ENCODE peak calls at places on chromosome 18, in five cellular contexts. Z, V, F, E and N are unnamed samples.
A peak's percentile ranks its signal among the peaks of the same experiment; 100 is the strongest.

GRCh38 chr18:22545091-22545795 is 127.5 kb upstream of the CTAGE1 start:
- DNase-seq in Z (no peak), E (no peak), V (no peak), F (no peak), N (no peak)

GRCh38 chr18:23276456-23276855 is 141.2 kb downstream of the CABLES1 start:
- DNase-seq in F (no peak), E (no peak), V (no peak), Z (no peak), N (no peak)

GRCh38 chr18:12361770-12362378 is 15.2 kb downstream of the AFG3L2 start:
- DNase-seq in V (peak; percentile 13), Z (no peak), E (no peak), F (no peak), N (no peak)

GRCh38 chr18:36580266-36580665 is 248.5 kb downstream of the TPGS2 start:
- DNase-seq in F (peak; percentile 60), Z (no peak), V (peak; percentile 62), E (no peak), N (no peak)

GRCh38 chr18:46237891-46238290 is 133.7 kb downstream of the HAUS1 start:
- DNase-seq in V (no peak), F (no peak), E (no peak), Z (no peak), N (no peak)

GRCh38 chr18:49815927-49816326 is 2.6 kb upstream of the ACAA2 start:
- DNase-seq in V (no peak), Z (no peak), F (no peak), E (no peak), N (no peak)

GRCh38 chr18:48367557-48367956 is 41.6 kb downstream of the ZBTB7C start:
- DNase-seq in E (no peak), V (no peak), F (no peak), Z (no peak), N (no peak)

GRCh38 chr18:55982992-55983391 is 395.0 kb upstream of the TCF4 start:
- DNase-seq in F (no peak), V (peak; percentile 6), E (no peak), Z (no peak), N (peak; percentile 62)

GRCh38 chr18:8699948-8700347 is 5.4 kb upstream of the MTCL1 start:
- DNase-seq in V (no peak), E (no peak), F (peak; percentile 9), Z (no peak), N (no peak)

GRCh38 chr18:37445368-37445767 is 120.2 kb downstream of the CELF4 start:
- DNase-seq in V (peak; percentile 17), E (no peak), Z (no peak), F (no peak), N (no peak)

GRCh38 chr18:79463424-79463960 is 67.8 kb downstream of the NFATC1 start:
- DNase-seq in V (no peak), E (no peak), F (no peak), Z (no peak), N (no peak)

GRCh38 chr18:78611869-78612268 is 367.7 kb upstream of the SALL3 start:
- DNase-seq in F (no peak), E (no peak), Z (no peak), V (no peak), N (no peak)

GRCh38 chr18:42915240-42915791 is 200.2 kb downstream of the RIT2 start:
- DNase-seq in F (no peak), E (no peak), V (no peak), Z (no peak), N (no peak)

GRCh38 chr18:52544086-52544485 is 204.1 kb downstream of the DCC start:
- DNase-seq in E (no peak), V (no peak), Z (no peak), F (no peak), N (no peak)

GRCh38 chr18:32696376-32696775 is 76.4 kb downstream of the KLHL14 start:
- DNase-seq in V (no peak), E (no peak), F (no peak), Z (no peak), N (no peak)

GRCh38 chr18:9260388-9261380 is 73.9 kb upstream of the TWSG1 start:
- DNase-seq in F (no peak), E (no peak), V (no peak), Z (no peak), N (no peak)

GRCh38 chr18:76491436-76491800 is 3.6 kb downstream of the ZNF516 start:
- DNase-seq in E (no peak), F (peak; percentile 54), V (no peak), Z (peak; percentile 82), N (peak; percentile 89)

GRCh38 chr18:74652392-74652988 is 54.8 kb downstream of the ZNF407 start:
- DNase-seq in E (no peak), V (peak; percentile 29), F (peak; percentile 75), Z (no peak), N (peak; percentile 62)

GRCh38 chr18:36931116-36931515 is 102.2 kb downstream of the KIAA1328 start:
- DNase-seq in E (no peak), F (no peak), Z (no peak), V (no peak), N (no peak)

GRCh38 chr18:986552-986951 is 81.9 kb downstream of the ADCYAP1 start:
- DNase-seq in V (no peak), E (no peak), Z (no peak), F (no peak), N (no peak)

GRCh38 chr18:32049393-32050161 is 31.0 kb downstream of the RNF125 start:
- DNase-seq in F (no peak), E (no peak), Z (no peak), V (peak; percentile 67), N (no peak)

GRCh38 chr18:61926532-61926931 is 33.7 kb upstream of the RNF152 start:
- DNase-seq in F (no peak), E (no peak), V (no peak), Z (no peak), N (peak; percentile 57)

GRCh38 chr18:58168986-58169385 is 125.0 kb downstream of the NEDD4L start:
- DNase-seq in Z (no peak), V (no peak), E (no peak), F (no peak), N (no peak)

GRCh38 chr18:55988537-55988936 is 400.5 kb upstream of the TCF4 start:
- DNase-seq in V (no peak), E (no peak), Z (no peak), F (peak; percentile 45), N (peak; percentile 46)

GRCh38 chr18:40670991-40671390 is 1284.0 kb upstream of the PIK3C3 start:
- DNase-seq in V (no peak), F (no peak), Z (no peak), E (no peak), N (no peak)

GRCh38 chr18:77059294-77059916 is 73.2 kb downstream of the MBP start:
- DNase-seq in Z (peak; percentile 34), V (peak; percentile 41), E (no peak), F (peak; percentile 87), N (peak; percentile 81)

GRCh38 chr18:21672868-21673267 is 31.7 kb downstream of the ABHD3 start:
- DNase-seq in Z (no peak), V (peak; percentile 98), E (no peak), F (peak; percentile 31), N (peak; percentile 69)

GRCh38 chr18:56286775-56287174 is 351.6 kb downstream of the TXNL1 start:
- DNase-seq in Z (no peak), E (no peak), V (peak; percentile 6), F (peak; percentile 62), N (no peak)

GRCh38 chr18:78246588-78246987 is 733.0 kb upstream of the SALL3 start:
- DNase-seq in Z (no peak), E (no peak), V (no peak), F (no peak), N (peak; percentile 62)

GRCh38 chr18:9403795-9404564 is 69.4 kb downstream of the TWSG1 start:
- DNase-seq in F (no peak), Z (no peak), V (no peak), E (no peak), N (no peak)

GRCh38 chr18:41604964-41605363 is 350.1 kb upstream of the PIK3C3 start:
- DNase-seq in F (no peak), V (no peak), E (no peak), Z (no peak), N (peak; percentile 6)